ENCODE peak calls at places on chromosomes 7 and 10, in five cellular contexts. M is neural crest cell; K is nephron progenitor cell; A is activated CD8-positive, alpha-beta T cell treated with anti-CD3 and anti-CD28 coated beads for 36 hours; H is psoas muscle. G is an unnamed sample.

GRCh38 chr7:30751257-30751650 is 681 bp upstream of the INMT start:
- DNase-seq in M (no peak), A (no peak), K (no peak), H (no peak), G (no peak)

GRCh38 chr7:119895320-119895719 is 377.7 kb upstream of the KCND2 start:
- DNase-seq in K (no peak), H (no peak), A (no peak), M (no peak), G (no peak)

GRCh38 chr7:101947899-101948298 is 130.5 kb downstream of the CUX1 start:
- DNase-seq in H (peak), K (no peak), M (no peak), A (no peak), G (no peak)

GRCh38 chr7:130345106-130345505 is 490 bp downstream of the CPA5 start:
- DNase-seq in K (no peak), M (no peak), H (no peak), A (no peak), G (peak)

GRCh38 chr10:96513686-96514551 is at the start of gene TLL2:
- DNase-seq in H (peak), K (peak), M (peak), A (peak), G (peak)

GRCh38 chr7:93622036-93622714 is 47.7 kb upstream of the CALCR start:
- DNase-seq in H (no peak), A (no peak), M (peak), K (peak), G (peak)

GRCh38 chr7:152464312-152465117 is 28.7 kb upstream of the KMT2C start:
- DNase-seq in M (peak), K (peak), A (peak), H (peak), G (peak)

GRCh38 chr10:77793831-77794230 is 132.7 kb downstream of the DLG5 start:
- DNase-seq in A (no peak), K (no peak), H (no peak), M (no peak), G (no peak)

GRCh38 chr7:35418716-35419425 is 165.0 kb upstream of the TBX20 start:
- DNase-seq in A (no peak), K (no peak), H (no peak), M (no peak), G (no peak)

GRCh38 chr10:50623299-50624153 is at the start of gene SGMS1:
- DNase-seq in A (peak), H (peak), M (peak), K (peak), G (peak)

GRCh38 chr10:67971311-67971710 is 86.9 kb downstream of the SIRT1 start:
- DNase-seq in K (no peak), M (no peak), A (no peak), H (no peak), G (no peak)

GRCh38 chr10:34305189-34305588 is 509.9 kb downstream of the PARD3 start:
- DNase-seq in A (peak), H (no peak), K (peak), M (no peak), G (no peak)

GRCh38 chr10:128095023-128095752 is 31.0 kb downstream of the MKI67 start:
- DNase-seq in M (no peak), A (peak), K (no peak), H (no peak), G (no peak)

GRCh38 chr7:74059037-74059436 is 24.6 kb upstream of the LIMK1 start:
- DNase-seq in A (no peak), H (no peak), M (no peak), K (no peak), G (no peak)

GRCh38 chr7:74057987-74058386 is 25.6 kb upstream of the LIMK1 start:
- DNase-seq in A (no peak), H (no peak), K (no peak), M (no peak), G (no peak)

GRCh38 chr7:74061840-74062539 is 21.6 kb upstream of the LIMK1 start:
- DNase-seq in M (no peak), H (peak), K (no peak), A (peak), G (peak)

GRCh38 chr7:74058486-74058885 is 25.1 kb upstream of the LIMK1 start:
- DNase-seq in M (no peak), A (no peak), H (no peak), K (no peak), G (no peak)

GRCh38 chr7:74059681-74060588 is 23.7 kb upstream of the LIMK1 start:
- DNase-seq in K (no peak), A (no peak), M (no peak), H (no peak), G (no peak)
- TF ChIP-seq CTCF in K (no peak), A (no peak), M (no peak), H (no peak), G (peak)

GRCh38 chr10:30709229-30709628 is 79.7 kb upstream of the LYZL2 start:
- DNase-seq in H (no peak), A (no peak), M (no peak), K (no peak), G (no peak)
- TF ChIP-seq CTCF in H (no peak), A (peak), M (no peak), K (no peak), G (no peak)

GRCh38 chr7:20784311-20785210 is 2.1 kb downstream of the SP8 start:
- DNase-seq in K (peak), A (peak), H (no peak), M (no peak), G (no peak)

GRCh38 chr7:20785211-20786048 is 1.3 kb downstream of the SP8 start:
- DNase-seq in H (no peak), K (peak), M (no peak), A (peak), G (no peak)

GRCh38 chr7:20783131-20783715 is 3.5 kb downstream of the SP8 start:
- DNase-seq in M (no peak), A (no peak), K (no peak), H (no peak), G (no peak)

GRCh38 chr7:20786049-20786412 is 655 bp downstream of the SP8 start:
- DNase-seq in H (no peak), K (no peak), M (no peak), A (no peak), G (no peak)

DNA sequence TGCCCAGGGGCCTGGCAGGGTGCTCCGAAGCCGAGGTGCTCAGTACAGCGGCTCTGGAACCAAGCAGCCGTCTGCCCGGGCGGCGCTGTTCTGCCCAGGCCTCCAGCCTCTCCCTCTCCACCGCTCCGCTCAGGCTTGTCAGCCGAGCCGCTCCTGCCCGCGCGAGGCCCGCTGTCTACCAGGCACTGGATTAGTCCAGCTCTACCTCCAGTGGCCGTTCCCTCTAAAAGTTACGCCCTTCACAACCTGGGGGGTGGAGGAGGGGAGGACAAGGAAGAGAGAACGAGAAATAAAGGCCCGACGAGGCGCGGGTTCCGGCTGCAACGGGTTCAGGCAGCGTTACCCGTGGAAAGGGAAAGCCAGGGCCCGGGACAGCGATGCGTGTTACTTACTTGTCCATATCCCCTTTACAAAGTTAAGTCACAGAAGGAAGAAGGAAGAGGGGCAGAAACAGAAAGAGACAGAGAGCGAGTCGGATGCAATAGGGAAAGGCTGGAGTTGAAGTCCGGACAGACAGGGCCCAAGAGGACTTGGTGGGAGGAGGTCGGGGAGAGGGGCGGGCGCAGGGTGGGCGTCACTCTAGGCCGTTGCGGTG is 2.9 kb downstream of the SP8 start:
- DNase-seq in A (peak), K (peak), H (no peak), M (no peak), G (no peak)
- TF ChIP-seq CTCF in A (no peak), K (no peak), H (no peak), M (peak), G (no peak)

GRCh38 chr7:7819442-7820247 is 101.2 kb upstream of the RPA3 start:
- DNase-seq in K (no peak), A (no peak), M (no peak), H (no peak), G (no peak)

GRCh38 chr7:7820939-7821338 is 102.5 kb upstream of the RPA3 start:
- DNase-seq in M (no peak), K (no peak), H (no peak), A (no peak), G (no peak)

GRCh38 chr7:7821517-7821916 is 103.1 kb upstream of the RPA3 start:
- DNase-seq in K (no peak), H (no peak), A (no peak), M (no peak), G (no peak)

GRCh38 chr7:7817748-7818147 is 99.3 kb upstream of the RPA3 start:
- DNase-seq in A (no peak), K (no peak), M (no peak), H (no peak), G (no peak)

GRCh38 chr7:7820409-7820808 is 102.0 kb upstream of the RPA3 start:
- DNase-seq in K (no peak), A (no peak), M (no peak), H (no peak), G (no peak)
- TF ChIP-seq CTCF in K (no peak), A (no peak), M (no peak), H (no peak), G (no peak)

GRCh38 chr7:99408347-99409191 is at the start of the genes BUD31 and PDAP1:
- DNase-seq in M (peak), H (peak), K (peak), A (peak), G (peak)
- TF ChIP-seq CTCF in M (no peak), H (no peak), K (no peak), A (no peak), G (no peak)

GRCh38 chr7:109343662-109344061 is 774.0 kb downstream of the DNAJB9 start:
- DNase-seq in M (no peak), K (no peak), A (no peak), H (no peak), G (peak)
- TF ChIP-seq CTCF in M (no peak), K (no peak), A (no peak), H (no peak), G (no peak)

G was measured in astrocyte of the spinal cord.